ENCODE peak calls at places on chromosome 2, in eight cellular contexts. H is stimulated activated CD8-positive, alpha-beta memory T cell treated with anti-CD3 and anti-CD28 coated beads, Interleukin-2, amount 100 ng/mL, for 48 hours; G is AG08395; D is substantia nigra; E is GF-D8; V is progenitor cell of endocrine pancreas; Y is DMS153; B is fibroblast of pulmonary artery. T is an unnamed sample.

GRCh38 chr2:78940998-78941397 is 84.5 kb upstream of the REG3G start:
- DNase-seq in H (no peak), G (no peak), D (no peak), E (no peak), V (no peak), Y (no peak), B (peak), T (peak)

GRCh38 chr2:202290970-202291369 is 25.4 kb downstream of the NOP58 start:
- DNase-seq in H (no peak), G (no peak), D (no peak), E (no peak), V (no peak), Y (no peak), B (peak), T (peak)

GRCh38 chr2:39739386-39739785 is 39.7 kb downstream of the THUMPD2 start:
- DNase-seq in H (no peak), G (no peak), D (no peak), E (no peak), V (no peak), Y (no peak), B (no peak), T (no peak)

GRCh38 chr2:5970347-5970746 is 278.2 kb downstream of the SOX11 start:
- DNase-seq in H (no peak), G (no peak), D (no peak), E (no peak), V (no peak), Y (no peak), B (no peak), T (no peak)

GRCh38 chr2:20061476-20061875 is 10.0 kb upstream of the LAPTM4A start:
- DNase-seq in H (no peak), G (peak), D (no peak), E (no peak), V (no peak), Y (no peak), B (peak), T (no peak)

GRCh38 chr2:176098366-176099158 is 1.0 kb upstream of the HOXD12 start:
- DNase-seq in H (no peak), G (no peak), D (no peak), E (no peak), V (no peak), Y (no peak), B (no peak), T (no peak)

GRCh38 chr2:12717988-12718661 is 1.4 kb downstream of the TRIB2 start:
- DNase-seq in H (no peak), G (no peak), D (no peak), E (no peak), V (no peak), Y (no peak), B (peak), T (peak)

GRCh38 chr2:225806105-225806504 is 406.6 kb downstream of the NYAP2 start:
- DNase-seq in H (no peak), G (no peak), D (no peak), E (no peak), V (no peak), Y (no peak), B (peak), T (peak)

GRCh38 chr2:204738721-204739120 is 193.4 kb downstream of the PARD3B start:
- DNase-seq in H (no peak), G (no peak), D (no peak), E (no peak), V (no peak), Y (no peak), B (no peak), T (no peak)

GRCh38 chr2:124810132-124810531 is 785.0 kb downstream of the CNTNAP5 start:
- DNase-seq in H (no peak), G (no peak), D (peak), E (no peak), V (peak), Y (peak), B (peak), T (no peak)